ENCODE peak calls at places on chromosome 4, in four cellular contexts. W, F, Q and K are unnamed samples. For H3K9me1, the result is how much of the 10 kb centered on the place peaks cover.

GRCh38 chr4:164924670-164925238 is 47.8 kb downstream of the APELA start:
- DNase-seq in W (no peak), F (no peak), Q (no peak), K (no peak)

GRCh38 chr4:101348367-101348827 is 1.1 kb upstream of the PPP3CA start:
- DNase-seq in W (no peak), F (no peak), Q (peak), K (no peak)

GRCh38 chr4:147157860-147158701 is 212.4 kb upstream of the TTC29 start:
- DNase-seq in W (peak), F (no peak), Q (peak), K (no peak)

GRCh38 chr4:2296621-2297601 is 35.0 kb upstream of the MXD4 start:
- DNase-seq in W (no peak), F (no peak), Q (no peak), K (no peak)

GRCh38 chr4:31788676-31789075 is 1068.5 kb downstream of the PCDH7 start:
- DNase-seq in W (no peak), F (no peak), Q (no peak), K (no peak)

GRCh38 chr4:149897784-149898183 is 82.1 kb upstream of the IQCM start:
- DNase-seq in W (peak), F (peak), Q (peak), K (no peak)

GRCh38 chr4:149781150-149781549 is 34.5 kb downstream of the IQCM start:
- DNase-seq in W (no peak), F (no peak), Q (peak), K (no peak)

GRCh38 chr4:186203391-186203802 is 12.0 kb downstream of the CYP4V2 start:
- DNase-seq in W (peak), F (peak), Q (peak), K (no peak)

GRCh38 chr4:53016099-53016498 is 154.0 kb downstream of the RASL11B start:
- DNase-seq in W (no peak), F (no peak), Q (no peak), K (no peak)

GRCh38 chr4:37601527-37601926 is 84.6 kb downstream of the RELL1 start:
- DNase-seq in W (peak), F (no peak), Q (peak), K (no peak)

GRCh38 chr4:54165438-54165837 is 63.7 kb upstream of the PDGFRA start:
- DNase-seq in W (no peak), F (no peak), Q (peak), K (peak)

GRCh38 chr4:102344520-102344954 is 745 bp downstream of the SLC39A8 start:
- DNase-seq in W (peak), F (peak), Q (no peak), K (no peak)

GRCh38 chr4:6720202-6720699 is 4.3 kb downstream of the BLOC1S4 start:
- DNase-seq in W (peak), F (peak), Q (peak), K (no peak)
- H3K9me1 ChIP-seq in W (under half), F (under half), Q (under half), K (under half)

GRCh38 chr4:27011401-27011800 is 150.8 kb downstream of the STIM2 start:
- DNase-seq in W (no peak), F (no peak), Q (no peak), K (no peak)

GRCh38 chr4:27008693-27009092 is 148.1 kb downstream of the STIM2 start:
- DNase-seq in W (no peak), F (no peak), Q (no peak), K (no peak)

GRCh38 chr4:27009539-27009938 is 148.9 kb downstream of the STIM2 start:
- DNase-seq in W (peak), F (no peak), Q (peak), K (no peak)

GRCh38 chr4:27013012-27013411 is 152.4 kb downstream of the STIM2 start:
- DNase-seq in W (no peak), F (no peak), Q (no peak), K (no peak)

GRCh38 chr4:27010334-27010940 is 149.8 kb downstream of the STIM2 start:
- DNase-seq in W (peak), F (peak), Q (peak), K (no peak)
- H3K27ac ChIP-seq in W (no peak), F (no peak), Q (peak), K (no peak)

DNA sequence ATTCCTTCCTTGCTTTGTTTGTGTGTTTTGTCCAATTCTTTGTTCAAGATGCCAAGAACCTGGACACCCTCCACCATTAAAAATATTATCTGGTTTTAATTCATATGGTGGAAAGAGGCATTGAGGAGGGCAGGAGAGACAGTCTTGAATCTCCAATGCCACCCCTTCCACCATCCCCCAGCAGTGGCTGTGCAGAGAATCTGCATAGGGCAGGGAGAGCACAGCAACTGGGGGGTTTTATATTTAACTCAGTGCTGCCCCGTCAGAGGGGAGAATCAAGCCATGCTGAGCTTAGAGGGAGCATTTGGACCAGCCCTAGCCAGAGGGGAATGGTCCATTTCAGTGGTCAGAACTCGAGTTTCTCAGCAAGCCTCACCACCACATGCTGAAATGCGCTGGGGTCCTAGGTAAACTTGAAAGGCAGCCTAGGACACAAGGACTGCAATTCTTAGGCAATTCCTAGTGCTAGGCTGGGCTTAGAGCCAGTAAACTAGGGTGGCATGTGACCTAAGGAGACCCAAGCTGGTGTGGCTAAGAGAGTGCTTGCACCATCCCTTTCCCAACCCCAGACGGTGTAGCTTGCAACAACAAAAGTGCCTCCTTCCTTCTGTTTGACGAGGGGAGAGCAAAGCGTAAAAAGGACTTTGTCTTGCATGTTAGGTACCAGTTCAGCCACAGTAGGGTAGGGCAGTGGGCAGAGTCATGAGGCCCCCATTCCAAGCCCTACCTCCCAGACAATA is 34.2 kb downstream of the CCDC158 start:
- DNase-seq in W (no peak), F (no peak), Q (no peak), K (no peak)
- H3K9me1 ChIP-seq in W (under half), F (under half), Q (under half), K (under half)

DNA sequence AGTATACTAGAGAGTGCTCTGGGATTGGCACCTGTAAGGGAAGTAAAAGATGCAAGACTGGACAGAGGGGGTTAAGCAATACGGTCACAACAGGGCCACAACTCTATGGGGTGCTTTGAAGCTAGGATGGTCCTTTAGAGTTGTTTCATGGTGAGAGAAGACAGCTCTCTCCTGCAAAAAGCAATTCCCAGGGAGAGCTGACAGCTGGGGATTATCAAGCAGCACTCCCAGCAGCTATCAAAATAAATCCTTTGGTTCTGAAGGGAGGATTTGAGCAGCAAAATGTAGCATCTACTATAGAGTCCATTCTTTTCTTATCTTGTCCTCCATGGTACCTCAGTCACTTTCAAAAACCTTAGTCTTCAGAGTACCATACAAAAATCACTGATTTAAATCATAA is 35.1 kb upstream of the AP1AR start:
- DNase-seq in W (no peak), F (no peak), Q (peak), K (no peak)
- H3K27ac ChIP-seq in W (no peak), F (no peak), Q (no peak), K (no peak)

GRCh38 chr4:66943117-66943516 is 602.2 kb downstream of the CENPC start:
- DNase-seq in W (no peak), F (no peak), Q (no peak), K (no peak)
- H3K9me1 ChIP-seq in W (under half), F (under half), Q (under half), K (under half)

GRCh38 chr4:89134775-89135319 is 23.5 kb downstream of the TIGD2 start:
- DNase-seq in W (peak), F (no peak), Q (peak), K (peak)
- H3K27ac ChIP-seq in W (no peak), F (no peak), Q (no peak), K (peak)

GRCh38 chr4:145290953-145291352 is 110.6 kb upstream of the OTUD4 start:
- DNase-seq in W (no peak), F (no peak), Q (no peak), K (no peak)

GRCh38 chr4:145285928-145286327 is 105.5 kb upstream of the OTUD4 start:
- DNase-seq in W (peak), F (no peak), Q (peak), K (peak)

GRCh38 chr4:145289403-145290076 is 109.2 kb upstream of the OTUD4 start:
- DNase-seq in W (no peak), F (no peak), Q (peak), K (no peak)

GRCh38 chr4:145283909-145284308 is 103.5 kb upstream of the OTUD4 start:
- DNase-seq in W (peak), F (no peak), Q (no peak), K (no peak)

GRCh38 chr4:145287351-145287750 is 107.0 kb upstream of the OTUD4 start:
- DNase-seq in W (no peak), F (no peak), Q (no peak), K (no peak)
- H3K9me1 ChIP-seq in W (under half), F (under half), Q (under half), K (under half)